ENCODE peak calls at places on chromosomes 1 and 21, in five cellular contexts. One of them, this sample, is unnamed.

GRCh38 chr1:103108525-103109150 is 316 bp upstream of the COL11A1 start:
- DNase-seq in NT2/D1: peak
- DNase-seq in H1: peak
- DNase-seq in GM12878: no peak
- DNase-seq in HepG2: no peak
- DNase-seq in this sample: no peak

GRCh38 chr1:201377611-201378092 is at the start of gene TNNT2:
- DNase-seq in H1: no peak
- DNase-seq in HepG2: no peak
- DNase-seq in NT2/D1: no peak
- DNase-seq in GM12878: no peak
- DNase-seq in this sample: no peak

GRCh38 chr1:210853276-210853675 is 280.7 kb downstream of the KCNH1 start:
- DNase-seq in H1: no peak
- DNase-seq in GM12878: no peak
- DNase-seq in NT2/D1: no peak
- DNase-seq in HepG2: no peak
- DNase-seq in this sample: no peak

GRCh38 chr1:1370771-1371300 is 4.2 kb downstream of the AURKAIP1 start:
- DNase-seq in GM12878: no peak
- DNase-seq in H1: no peak
- DNase-seq in NT2/D1: no peak
- DNase-seq in HepG2: no peak
- DNase-seq in this sample: no peak

GRCh38 chr1:112673589-112674439 is 645 bp upstream of the MOV10 start:
- DNase-seq in HepG2: peak
- DNase-seq in GM12878: no peak
- DNase-seq in NT2/D1: no peak
- DNase-seq in H1: no peak
- DNase-seq in this sample: peak

GRCh38 chr1:99740141-99740540 is 26.3 kb downstream of the FRRS1 start:
- DNase-seq in H1: no peak
- DNase-seq in HepG2: no peak
- DNase-seq in GM12878: no peak
- DNase-seq in NT2/D1: no peak
- DNase-seq in this sample: no peak

GRCh38 chr1:179206817-179207216 is 22.7 kb downstream of the ABL2 start:
- DNase-seq in NT2/D1: no peak
- DNase-seq in GM12878: no peak
- DNase-seq in HepG2: no peak
- DNase-seq in H1: no peak
- DNase-seq in this sample: no peak

GRCh38 chr21:42389449-42389835 is 6.4 kb downstream of the TMPRSS3 start:
- DNase-seq in GM12878: no peak
- DNase-seq in NT2/D1: no peak
- DNase-seq in HepG2: peak
- DNase-seq in H1: no peak
- DNase-seq in this sample: no peak

GRCh38 chr1:24186711-24186992 is 437 bp downstream of the IFNLR1 start:
- DNase-seq in NT2/D1: no peak
- DNase-seq in HepG2: no peak
- DNase-seq in GM12878: no peak
- DNase-seq in H1: no peak
- DNase-seq in this sample: no peak

GRCh38 chr1:195584870-195585624 is 1023.2 kb downstream of the KCNT2 start:
- DNase-seq in GM12878: no peak
- DNase-seq in HepG2: no peak
- DNase-seq in H1: no peak
- DNase-seq in NT2/D1: peak
- DNase-seq in this sample: no peak

GRCh38 chr21:15058718-15059316 is 6.0 kb downstream of the NRIP1 start:
- DNase-seq in HepG2: no peak
- DNase-seq in NT2/D1: no peak
- DNase-seq in GM12878: no peak
- DNase-seq in H1: no peak
- DNase-seq in this sample: no peak

GRCh38 chr21:33403128-33403785 is at the start of gene IFNGR2:
- DNase-seq in NT2/D1: no peak
- DNase-seq in H1: no peak
- DNase-seq in GM12878: no peak
- DNase-seq in HepG2: no peak
- DNase-seq in this sample: peak

GRCh38 chr1:16618719-16619118 is 5.4 kb upstream of the NBPF1 start:
- DNase-seq in NT2/D1: no peak
- DNase-seq in GM12878: no peak
- DNase-seq in HepG2: no peak
- DNase-seq in H1: peak
- DNase-seq in this sample: no peak

GRCh38 chr1:171699526-171699925 is 42.3 kb downstream of the VAMP4 start:
- DNase-seq in H1: no peak
- DNase-seq in NT2/D1: no peak
- DNase-seq in GM12878: no peak
- DNase-seq in HepG2: no peak
- DNase-seq in this sample: no peak

DNA sequence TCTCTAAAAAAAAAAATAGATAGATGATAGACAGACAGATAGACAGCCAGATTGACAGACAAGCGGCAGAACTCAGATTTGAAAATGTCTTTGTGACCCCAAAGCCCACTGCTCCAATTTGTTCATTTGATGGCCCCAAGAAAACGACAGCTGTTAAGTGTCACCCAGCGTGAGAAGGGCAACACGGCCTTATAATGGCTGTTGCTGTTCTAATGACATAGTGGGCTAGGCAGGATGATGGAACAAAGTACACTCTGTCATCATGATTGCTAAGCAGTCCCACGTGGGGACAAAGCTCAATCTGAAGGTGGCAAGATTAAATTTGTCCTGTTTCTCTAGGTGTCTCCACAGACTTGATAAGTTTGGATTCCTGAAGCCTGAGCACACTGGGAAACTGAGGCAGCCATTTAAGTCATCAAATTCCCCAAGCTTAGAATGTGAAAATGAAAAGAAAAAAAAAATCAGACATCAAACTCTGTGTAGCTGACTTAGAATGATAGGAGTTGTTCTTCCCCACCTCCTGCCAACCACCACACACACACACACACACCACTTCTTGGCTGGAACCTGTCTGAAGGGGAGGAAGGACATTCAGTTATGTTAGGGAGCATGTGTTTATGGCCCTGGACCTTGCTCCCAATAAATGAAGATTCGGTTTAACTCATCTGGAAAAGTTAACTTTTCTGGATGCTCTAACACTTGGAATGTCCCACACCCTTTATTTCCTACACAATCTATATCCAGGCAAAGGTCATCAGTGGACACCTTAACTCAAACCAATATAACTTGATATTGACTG is 112.7 kb downstream of the DAB1 start:
- DNase-seq in HepG2: peak
- DNase-seq in GM12878: no peak
- DNase-seq in H1: no peak
- DNase-seq in NT2/D1: no peak
- DNase-seq in this sample: no peak
- TF ChIP-seq SUZ12 in HepG2: no peak
- TF ChIP-seq SUZ12 in GM12878: no peak
- TF ChIP-seq SUZ12 in H1: no peak
- TF ChIP-seq SUZ12 in NT2/D1: no peak
- TF ChIP-seq SUZ12 in this sample: no peak

GRCh38 chr1:10717296-10718082 is 79.0 kb downstream of the CASZ1 start:
- DNase-seq in NT2/D1: no peak
- DNase-seq in HepG2: no peak
- DNase-seq in GM12878: no peak
- DNase-seq in H1: no peak
- DNase-seq in this sample: no peak
- TF ChIP-seq SUZ12 in NT2/D1: no peak
- TF ChIP-seq SUZ12 in HepG2: no peak
- TF ChIP-seq SUZ12 in GM12878: no peak
- TF ChIP-seq SUZ12 in H1: no peak
- TF ChIP-seq SUZ12 in this sample: no peak

GRCh38 chr1:56287736-56288135 is 291.6 kb downstream of the PLPP3 start:
- DNase-seq in H1: no peak
- DNase-seq in NT2/D1: no peak
- DNase-seq in GM12878: no peak
- DNase-seq in HepG2: no peak
- DNase-seq in this sample: no peak
- TF ChIP-seq SUZ12 in H1: no peak
- TF ChIP-seq SUZ12 in NT2/D1: no peak
- TF ChIP-seq SUZ12 in GM12878: no peak
- TF ChIP-seq SUZ12 in HepG2: no peak
- TF ChIP-seq SUZ12 in this sample: no peak

GRCh38 chr1:173329747-173330146 is 122.6 kb upstream of the TNFSF4 start:
- DNase-seq in HepG2: no peak
- DNase-seq in GM12878: no peak
- DNase-seq in H1: no peak
- DNase-seq in NT2/D1: no peak
- DNase-seq in this sample: no peak

GRCh38 chr1:173332026-173332425 is 124.9 kb upstream of the TNFSF4 start:
- DNase-seq in HepG2: no peak
- DNase-seq in NT2/D1: no peak
- DNase-seq in GM12878: no peak
- DNase-seq in H1: no peak
- DNase-seq in this sample: no peak

GRCh38 chr1:173330149-173330951 is 123.2 kb upstream of the TNFSF4 start:
- DNase-seq in NT2/D1: no peak
- DNase-seq in H1: no peak
- DNase-seq in GM12878: no peak
- DNase-seq in HepG2: no peak
- DNase-seq in this sample: no peak

GRCh38 chr1:173328961-173329360 is 121.8 kb upstream of the TNFSF4 start:
- DNase-seq in GM12878: no peak
- DNase-seq in NT2/D1: no peak
- DNase-seq in H1: no peak
- DNase-seq in HepG2: no peak
- DNase-seq in this sample: no peak

DNA sequence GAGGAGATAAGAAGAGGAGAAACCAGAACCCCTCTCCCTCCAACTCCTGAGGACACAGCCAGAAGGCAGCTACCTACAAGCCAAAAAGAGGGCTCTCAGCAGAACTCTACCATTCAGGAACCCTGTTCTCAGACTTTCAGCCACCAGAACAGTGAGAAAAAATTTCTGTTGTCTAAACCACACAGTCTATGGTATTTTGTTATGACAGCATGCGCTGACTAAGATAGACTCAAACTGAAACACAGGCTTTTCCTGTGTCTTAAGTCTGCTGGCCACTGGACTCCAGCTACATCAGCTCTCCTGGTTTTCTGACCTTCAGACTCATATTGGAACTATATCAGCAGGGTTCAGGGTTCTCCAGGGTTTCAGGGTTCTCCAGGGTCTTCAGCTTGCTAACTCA is 126.5 kb upstream of the TNFSF4 start:
- DNase-seq in NT2/D1: no peak
- DNase-seq in H1: no peak
- DNase-seq in GM12878: peak
- DNase-seq in HepG2: no peak
- DNase-seq in this sample: no peak
- TF ChIP-seq SUZ12 in NT2/D1: no peak
- TF ChIP-seq SUZ12 in H1: no peak
- TF ChIP-seq SUZ12 in GM12878: no peak
- TF ChIP-seq SUZ12 in HepG2: no peak
- TF ChIP-seq SUZ12 in this sample: no peak

DNA sequence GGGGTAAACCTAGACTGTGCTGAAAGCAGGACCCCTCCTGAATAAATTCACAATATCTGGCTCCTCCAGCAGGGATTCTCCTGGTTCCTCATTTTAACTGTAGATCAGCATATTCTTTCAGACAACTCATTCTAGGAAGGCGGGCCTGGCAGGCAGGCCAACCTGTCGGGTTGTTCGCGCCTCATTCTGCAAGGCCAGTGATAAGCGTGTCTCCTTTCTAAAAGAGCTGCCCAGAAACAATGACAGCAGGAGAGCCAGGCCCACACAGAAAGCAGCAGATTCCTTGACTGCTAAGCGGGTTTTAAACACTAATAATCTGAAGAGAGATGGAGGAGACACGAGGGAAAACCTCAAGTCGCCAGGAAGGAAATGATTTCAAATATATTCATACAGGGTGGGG is 70.0 kb downstream of the NTPCR start:
- DNase-seq in GM12878: no peak
- DNase-seq in H1: no peak
- DNase-seq in HepG2: no peak
- DNase-seq in NT2/D1: no peak
- DNase-seq in this sample: no peak
- TF ChIP-seq SUZ12 in GM12878: no peak
- TF ChIP-seq SUZ12 in H1: no peak
- TF ChIP-seq SUZ12 in HepG2: no peak
- TF ChIP-seq SUZ12 in NT2/D1: no peak
- TF ChIP-seq SUZ12 in this sample: no peak

GRCh38 chr1:109148838-109149555 is 35.1 kb downstream of the ELAPOR1 start:
- DNase-seq in HepG2: no peak
- DNase-seq in NT2/D1: no peak
- DNase-seq in GM12878: no peak
- DNase-seq in H1: no peak
- DNase-seq in this sample: no peak

GRCh38 chr1:109151591-109151990 is 37.7 kb downstream of the ELAPOR1 start:
- DNase-seq in HepG2: no peak
- DNase-seq in H1: no peak
- DNase-seq in GM12878: no peak
- DNase-seq in NT2/D1: no peak
- DNase-seq in this sample: no peak

GRCh38 chr1:109152196-109152595 is 38.3 kb downstream of the ELAPOR1 start:
- DNase-seq in H1: no peak
- DNase-seq in NT2/D1: no peak
- DNase-seq in GM12878: no peak
- DNase-seq in HepG2: no peak
- DNase-seq in this sample: no peak

GRCh38 chr1:109149874-109150601 is 36.1 kb downstream of the ELAPOR1 start:
- DNase-seq in GM12878: no peak
- DNase-seq in HepG2: peak
- DNase-seq in H1: no peak
- DNase-seq in NT2/D1: no peak
- DNase-seq in this sample: no peak

DNA sequence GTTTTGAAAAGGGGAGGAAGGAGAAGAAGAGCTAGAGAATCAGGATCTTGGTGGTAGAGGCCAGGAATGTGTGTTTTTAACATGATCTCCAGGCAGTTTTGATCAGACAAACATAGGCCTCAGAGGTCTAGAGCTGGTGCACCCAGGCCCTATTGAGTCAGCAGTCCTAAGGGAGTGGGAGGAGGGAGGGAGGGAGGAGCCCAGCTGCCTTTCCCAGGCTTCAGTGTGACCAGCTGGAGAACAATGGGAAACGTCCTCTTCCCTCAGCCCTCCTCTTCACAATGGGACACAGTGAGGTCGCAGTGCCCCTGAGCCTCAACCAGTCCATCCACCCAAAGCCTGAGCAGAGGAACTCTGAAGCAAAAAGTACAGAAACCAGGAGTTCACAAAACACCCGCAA is 37.2 kb downstream of the ELAPOR1 start:
- DNase-seq in H1: peak
- DNase-seq in HepG2: peak
- DNase-seq in GM12878: no peak
- DNase-seq in NT2/D1: peak
- DNase-seq in this sample: peak
- TF ChIP-seq SUZ12 in H1: no peak
- TF ChIP-seq SUZ12 in HepG2: no peak
- TF ChIP-seq SUZ12 in GM12878: no peak
- TF ChIP-seq SUZ12 in NT2/D1: no peak
- TF ChIP-seq SUZ12 in this sample: no peak

DNA sequence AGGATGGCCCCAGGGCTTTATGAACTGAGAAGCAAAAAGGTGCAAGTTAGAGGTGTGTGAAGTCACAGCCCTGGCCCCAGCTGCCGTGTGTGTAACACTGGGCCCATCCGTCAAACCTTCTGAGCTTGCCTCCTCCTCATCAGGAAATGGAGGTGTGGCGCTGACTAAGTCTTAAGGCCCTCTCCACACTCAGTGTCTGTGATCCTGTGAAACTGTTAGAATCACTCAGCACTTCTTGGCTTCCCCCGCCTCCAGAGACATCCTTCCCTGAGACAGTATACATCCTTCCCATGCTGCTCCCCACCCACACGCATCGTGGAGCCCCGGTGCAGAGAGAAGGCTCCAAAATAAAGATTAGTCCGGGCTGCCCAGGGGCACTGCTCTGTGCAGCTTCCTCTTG is 33.3 kb downstream of the LRP8 start:
- DNase-seq in NT2/D1: no peak
- DNase-seq in H1: no peak
- DNase-seq in HepG2: no peak
- DNase-seq in GM12878: no peak
- DNase-seq in this sample: no peak
- TF ChIP-seq SUZ12 in NT2/D1: no peak
- TF ChIP-seq SUZ12 in H1: no peak
- TF ChIP-seq SUZ12 in HepG2: no peak
- TF ChIP-seq SUZ12 in GM12878: no peak
- TF ChIP-seq SUZ12 in this sample: no peak